ENCODE peak calls at places on chromosomes 7 and 10, in ten cellular contexts. P, Y, W, A, G, J, H, Z, V and I are unnamed samples.

GRCh38 chr7:33087356-33087755 is 21.8 kb downstream of the RP9 start:
- DNase-seq in J (no peak), V (no peak), P (no peak), W (no peak), A (no peak), H (no peak), Y (no peak), G (no peak), Z (no peak), I (no peak)

GRCh38 chr7:69871886-69872592 is 273.8 kb downstream of the AUTS2 start:
- DNase-seq in A (no peak), W (no peak), V (peak; percentile 66), Z (no peak), Y (no peak), H (no peak), J (no peak), P (no peak), G (no peak), I (no peak)

GRCh38 chr7:2903686-2904162 is 59.6 kb upstream of the GNA12 start:
- DNase-seq in P (no peak), H (no peak), Z (no peak), Y (no peak), W (no peak), A (no peak), V (no peak), G (no peak), J (no peak), I (no peak)

GRCh38 chr10:86311900-86312299 is 54.7 kb downstream of the GRID1 start:
- DNase-seq in A (no peak), W (no peak), Y (no peak), H (no peak), J (no peak), Z (no peak), P (no peak), V (no peak), G (no peak), I (no peak)

GRCh38 chr10:91162050-91162494 is 58.4 kb upstream of the PCGF5 start:
- DNase-seq in Y (peak; percentile 20), Z (no peak), J (no peak), W (no peak), A (peak; percentile 3), H (no peak), V (no peak), G (peak; percentile 38), P (peak; percentile 35), I (no peak)

GRCh38 chr7:23347007-23347681 is 48.0 kb downstream of the MALSU1 start:
- DNase-seq in H (no peak), V (no peak), G (peak; percentile 35), P (no peak), A (no peak), W (no peak), J (no peak), Y (no peak), Z (no peak), I (no peak)

GRCh38 chr7:70583965-70584883 is 547.7 kb upstream of the GALNT17 start:
- DNase-seq in G (no peak), Z (no peak), W (no peak), H (no peak), A (no peak), V (no peak), Y (no peak), P (no peak), J (no peak), I (no peak)

GRCh38 chr7:16421333-16422099 is at the start of gene CRPPA:
- DNase-seq in Y (peak; percentile 32), P (peak; percentile 59), V (peak; percentile 42), W (peak; percentile 56), A (peak; percentile 10), J (no peak), G (peak; percentile 52), Z (no peak), H (no peak), I (peak; percentile 11)

GRCh38 chr7:114133717-114134116 is 214.9 kb upstream of the PPP1R3A start:
- DNase-seq in Y (no peak), Z (no peak), V (no peak), J (no peak), H (no peak), G (no peak), A (no peak), W (no peak), P (no peak), I (no peak)

GRCh38 chr7:5519515-5519928 is 95.9 kb upstream of the TNRC18 start:
- DNase-seq in A (no peak), Y (no peak), G (peak; percentile 45), V (no peak), P (no peak), W (no peak), H (no peak), J (no peak), Z (no peak), I (no peak)

GRCh38 chr7:139946539-139946938 is 116.2 kb downstream of the PARP12 start:
- DNase-seq in J (peak; percentile 19), Z (no peak), W (no peak), Y (no peak), H (no peak), V (no peak), G (no peak), A (no peak), P (no peak), I (no peak)

GRCh38 chr7:134724606-134725005 is 54.8 kb upstream of the CALD1 start:
- DNase-seq in Y (no peak), J (peak; percentile 13), A (no peak), W (peak; percentile 29), P (no peak), H (no peak), V (peak; percentile 73), Z (no peak), G (peak; percentile 57), I (no peak)

GRCh38 chr10:124641282-124642075 is 102.7 kb downstream of the FAM53B start:
- DNase-seq in V (peak; percentile 84), G (peak; percentile 59), J (peak; percentile 96), Z (no peak), A (peak; percentile 40), W (no peak), P (no peak), H (no peak), Y (no peak), I (no peak)

GRCh38 chr10:97185326-97186058 is at the start of gene SLIT1:
- DNase-seq in W (peak; percentile 28), Y (no peak), J (no peak), A (no peak), Z (no peak), H (no peak), G (no peak), P (no peak), V (no peak), I (no peak)

GRCh38 chr7:129525225-129525862 is 23.0 kb downstream of the SMKR1 start:
- DNase-seq in W (no peak), G (no peak), V (no peak), A (no peak), P (no peak), Y (no peak), J (peak; percentile 24), H (no peak), Z (no peak), I (no peak)

GRCh38 chr7:105002-105401 is 87.4 kb upstream of the FAM20C start:
- DNase-seq in W (no peak), H (no peak), Y (no peak), G (no peak), V (no peak), A (no peak), Z (no peak), J (no peak), P (no peak), I (no peak)

GRCh38 chr10:73646598-73647041 is 5.3 kb upstream of the MYOZ1 start:
- DNase-seq in W (no peak), Y (no peak), J (no peak), P (no peak), Z (no peak), H (no peak), G (no peak), A (no peak), V (no peak), I (no peak)

GRCh38 chr7:96304573-96304972 is 17.3 kb downstream of the SLC25A13 start:
- DNase-seq in H (no peak), P (no peak), Z (no peak), V (no peak), J (no peak), A (no peak), Y (no peak), W (no peak), G (peak; percentile 15), I (no peak)

GRCh38 chr7:68306692-68307107 is 1291.6 kb upstream of the AUTS2 start:
- DNase-seq in H (no peak), A (no peak), J (no peak), Z (no peak), Y (no peak), W (no peak), V (no peak), P (no peak), G (no peak), I (no peak)

GRCh38 chr10:131777921-131778320 is 122.9 kb upstream of the PPP2R2D start:
- DNase-seq in W (no peak), V (no peak), P (no peak), H (no peak), Z (no peak), G (no peak), A (no peak), Y (no peak), J (no peak), I (no peak)

GRCh38 chr10:121216721-121217181 is 365.6 kb downstream of the WDR11 start:
- DNase-seq in A (no peak), W (no peak), G (no peak), Z (peak; percentile 87), J (no peak), H (no peak), P (no peak), Y (peak; percentile 19), V (no peak), I (no peak)

GRCh38 chr10:62130948-62131347 is 137.7 kb downstream of the RTKN2 start:
- DNase-seq in W (no peak), A (no peak), V (peak; percentile 97), Z (no peak), G (peak; percentile 71), P (no peak), Y (no peak), H (no peak), J (no peak), I (no peak)